ENCODE peak calls at places on chromosome 19, in six cellular contexts. R is neuronal stem cell, X is IMR-90, J is H1, A is H9, K is mesenchymal stem cell. Q is an unnamed sample.
A peak's percentile ranks its signal among the peaks of the same experiment; 100 is the strongest.

GRCh38 chr19:48708471-48708870 is 11.1 kb downstream of the MAMSTR start:
- DNase-seq in R (no peak), X (no peak), J (no peak), A (peak; percentile 48), K (no peak), Q (no peak)

GRCh38 chr19:7500811-7501450 is 12.1 kb upstream of the PEX11G start:
- DNase-seq in R (peak; percentile 75), X (peak; percentile 46), J (peak; percentile 60), A (peak; percentile 89), K (peak; percentile 45), Q (peak; percentile 88)

GRCh38 chr19:15871570-15871969 is 26.3 kb downstream of the CYP4F2 start:
- DNase-seq in R (no peak), X (no peak), J (no peak), A (no peak), K (no peak), Q (peak; percentile 46)

GRCh38 chr19:1068111-1069001 is 1.4 kb downstream of the ARHGAP45 start:
- DNase-seq in R (no peak), X (no peak), J (no peak), A (no peak), K (no peak), Q (no peak)

GRCh38 chr19:4922530-4923378 is 13.5 kb downstream of the UHRF1 start:
- DNase-seq in R (no peak), X (no peak), J (no peak), A (no peak), K (no peak), Q (no peak)

GRCh38 chr19:6678690-6679109 is 8.7 kb upstream of the TNFSF14 start:
- DNase-seq in R (no peak), X (no peak), J (no peak), A (no peak), K (peak; percentile 4), Q (no peak)

GRCh38 chr19:46551175-46551574 is 50.0 kb upstream of the CALM3 start:
- DNase-seq in R (no peak), X (no peak), J (no peak), A (no peak), K (no peak), Q (no peak)

GRCh38 chr19:42323852-42324654 is 1.4 kb upstream of the MEGF8 start:
- DNase-seq in R (no peak), X (no peak), J (no peak), A (no peak), K (no peak), Q (peak; percentile 21)

GRCh38 chr19:21569497-21569870 is 64.1 kb downstream of the ZNF429 start:
- DNase-seq in R (no peak), X (no peak), J (no peak), A (no peak), K (no peak), Q (no peak)

GRCh38 chr19:6723108-6723618 is 2.7 kb upstream of the C3 start:
- DNase-seq in R (no peak), X (peak; percentile 10), J (no peak), A (no peak), K (peak; percentile 24), Q (peak; percentile 63)

GRCh38 chr19:46607441-46607841 is 6.3 kb downstream of the CALM3 start:
- DNase-seq in R (no peak), X (no peak), J (no peak), A (no peak), K (no peak), Q (no peak)

GRCh38 chr19:55648657-55649578 is 906 bp downstream of the CCDC106 start:
- DNase-seq in R (no peak), X (no peak), J (no peak), A (no peak), K (no peak), Q (no peak)

GRCh38 chr19:27776020-27776419 is 1436.9 kb downstream of the UQCRFS1 start:
- DNase-seq in R (no peak), X (peak; percentile 31), J (no peak), A (peak; percentile 39), K (peak; percentile 29), Q (peak; percentile 66)

GRCh38 chr19:28971011-28971410 is 241.9 kb downstream of the UQCRFS1 start:
- DNase-seq in R (no peak), X (peak; percentile 34), J (no peak), A (no peak), K (no peak), Q (no peak)

GRCh38 chr19:6717036-6717435 is 3.4 kb downstream of the C3 start:
- DNase-seq in R (no peak), X (no peak), J (no peak), A (peak; percentile 48), K (no peak), Q (peak; percentile 54)

GRCh38 chr19:18593367-18594095 is 4.9 kb downstream of the REX1BD start:
- DNase-seq in R (no peak), X (no peak), J (no peak), A (peak; percentile 78), K (no peak), Q (peak; percentile 81)

GRCh38 chr19:283395-283794 is 7.8 kb downstream of the PLPP2 start:
- DNase-seq in R (no peak), X (no peak), J (no peak), A (no peak), K (no peak), Q (no peak)

GRCh38 chr19:55537741-55538111 is 793 bp upstream of the SBK2 start:
- DNase-seq in R (no peak), X (peak; percentile 69), J (no peak), A (peak; percentile 72), K (no peak), Q (peak; percentile 69)

GRCh38 chr19:22634450-22634827 is 315 bp downstream of the ZNF492 start:
- DNase-seq in R (no peak), X (no peak), J (no peak), A (no peak), K (no peak), Q (no peak)

GRCh38 chr19:2514981-2515518 is 39.1 kb downstream of the GADD45B start:
- DNase-seq in R (no peak), X (no peak), J (no peak), A (no peak), K (no peak), Q (no peak)

GRCh38 chr19:2516727-2517126 is 40.8 kb downstream of the GADD45B start:
- DNase-seq in R (no peak), X (no peak), J (no peak), A (no peak), K (no peak), Q (no peak)

GRCh38 chr19:2512523-2513431 is 36.9 kb downstream of the GADD45B start:
- DNase-seq in R (no peak), X (no peak), J (no peak), A (no peak), K (no peak), Q (no peak)

GRCh38 chr19:2519482-2519881 is 43.6 kb downstream of the GADD45B start:
- DNase-seq in R (no peak), X (no peak), J (no peak), A (no peak), K (no peak), Q (no peak)

DNA sequence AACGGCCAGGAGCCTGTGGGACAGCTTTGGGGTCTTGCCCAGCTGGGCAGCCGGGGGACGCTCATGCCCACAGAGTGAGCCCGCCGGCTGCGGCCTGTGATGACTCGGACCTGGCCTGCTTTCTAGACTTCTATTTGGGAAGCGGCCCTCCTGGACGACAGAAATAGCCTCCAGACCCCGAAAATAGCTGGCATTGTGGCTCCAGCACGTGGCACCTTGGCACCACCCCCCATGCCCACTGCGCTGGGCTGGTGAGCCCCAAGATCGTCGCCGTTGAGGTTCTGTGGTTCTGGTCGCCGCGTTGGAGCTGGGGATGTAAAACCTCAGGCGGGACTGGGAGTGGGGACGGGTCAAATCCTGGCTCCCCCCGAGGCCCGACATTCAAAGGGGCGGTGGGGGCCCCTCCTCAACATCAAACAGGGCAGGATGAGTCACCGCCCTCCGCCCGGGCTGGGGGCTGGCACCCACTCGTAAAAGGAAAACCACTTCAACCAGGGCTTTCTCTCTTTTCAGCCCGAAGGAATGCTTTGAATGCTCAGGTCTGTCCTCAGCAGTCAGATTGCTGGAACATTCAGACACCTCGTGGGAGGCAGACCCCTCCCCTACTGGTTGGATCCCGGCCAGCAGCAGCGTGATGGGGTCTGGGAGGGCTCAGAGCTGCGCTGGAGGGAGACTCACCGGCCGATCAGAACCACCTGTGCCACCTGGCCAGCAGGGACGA is 42.1 kb downstream of the GADD45B start:
- DNase-seq in R (no peak), X (no peak), J (no peak), A (no peak), K (no peak), Q (peak; percentile 62)
- H3K18ac ChIP-seq in R (peak overlapping the region; percentile 85), X (no peak overlapping the region), J (peak overlapping the region; percentile 32), A (no peak overlapping the region), K (no peak overlapping the region), Q (no peak overlapping the region)

GRCh38 chr19:13929340-13929739 is 8.9 kb downstream of the PODNL1 start:
- DNase-seq in R (no peak), X (no peak), J (no peak), A (no peak), K (no peak), Q (no peak)
- H2BK15ac ChIP-seq in R (no peak overlapping the region), X (no peak overlapping the region), J (no peak overlapping the region), A (no peak overlapping the region), K (no peak overlapping the region), Q (no peak overlapping the region)

DNA sequence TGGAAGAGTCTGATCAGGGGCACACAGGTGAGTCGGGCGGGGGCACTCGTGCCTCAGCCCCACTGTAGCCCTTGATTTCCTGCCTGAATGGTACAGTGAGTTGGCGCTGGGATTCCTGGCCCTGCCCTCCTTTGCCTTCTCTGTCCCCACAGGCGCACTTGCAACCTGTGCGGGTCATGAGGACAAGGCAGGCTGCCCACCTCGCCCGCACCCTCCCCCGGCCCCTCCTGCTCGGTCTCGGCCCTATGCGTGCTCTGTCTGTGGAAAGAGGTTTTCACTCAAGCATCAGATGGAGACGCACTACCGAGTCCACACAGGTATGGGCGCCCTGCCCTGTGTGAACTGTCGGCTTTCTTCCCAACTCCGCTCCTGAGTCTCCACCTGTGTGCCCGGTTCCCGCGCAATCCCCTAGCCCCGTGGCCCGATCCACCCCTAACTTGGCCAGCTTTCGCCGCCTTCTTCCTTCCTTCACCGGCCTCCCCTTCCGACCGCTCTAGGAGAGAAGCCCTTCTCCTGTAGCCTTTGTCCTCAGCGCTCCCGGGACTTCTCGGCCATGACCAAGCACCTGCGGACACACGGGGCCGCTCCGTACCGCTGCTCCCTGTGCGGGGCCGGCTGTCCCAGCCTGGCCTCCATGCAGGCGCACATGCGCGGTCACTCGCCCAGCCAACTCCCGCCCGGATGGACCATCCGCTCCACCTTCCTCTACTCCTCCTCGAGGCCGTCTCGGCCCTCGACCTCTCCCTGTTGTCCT is 1.6 kb upstream of the KMT2B start:
- DNase-seq in R (no peak), X (peak; percentile 30), J (no peak), A (no peak), K (no peak), Q (no peak)
- H3K18ac ChIP-seq in R (peak overlapping the region; percentile 98), X (no peak overlapping the region), J (peak overlapping the region; percentile 99), A (peak overlapping the region; percentile 83), K (peak overlapping the region; percentile 69), Q (no peak overlapping the region)

GRCh38 chr19:56874530-56874929 is 34.0 kb upstream of the PEG3 start:
- DNase-seq in R (no peak), X (no peak), J (no peak), A (no peak), K (no peak), Q (no peak)

GRCh38 chr19:56873493-56873892 is 33.0 kb upstream of the PEG3 start:
- DNase-seq in R (no peak), X (no peak), J (no peak), A (no peak), K (no peak), Q (no peak)

GRCh38 chr19:56880592-56881190 is 40.2 kb upstream of the PEG3 start:
- DNase-seq in R (no peak), X (no peak), J (no peak), A (no peak), K (no peak), Q (no peak)

GRCh38 chr19:56877069-56877715 is 36.7 kb upstream of the PEG3 start:
- DNase-seq in R (no peak), X (no peak), J (no peak), A (no peak), K (no peak), Q (no peak)

GRCh38 chr19:56875717-56876116 is 35.2 kb upstream of the PEG3 start:
- DNase-seq in R (no peak), X (no peak), J (no peak), A (no peak), K (no peak), Q (no peak)
- H2BK15ac ChIP-seq in R (no peak overlapping the region), X (no peak overlapping the region), J (no peak overlapping the region), A (no peak overlapping the region), K (no peak overlapping the region), Q (no peak overlapping the region)

Q was measured in mesendoderm.